ENCODE peak calls at places on chromosomes 1 and 21, in four cellular contexts. F, S, T and U are unnamed samples.

GRCh38 chr1:155226910-155227260 is 18.4 kb downstream of the MTX1 start:
- DNase-seq in F (peak; percentile 60), S (peak; percentile 54), T (peak; percentile 38), U (peak; percentile 52)

GRCh38 chr1:12715896-12716437 is at the start of gene AADACL3:
- DNase-seq in F (no peak), S (no peak), T (no peak), U (no peak)

GRCh38 chr1:43908858-43909257 is 24.7 kb upstream of the ARTN start:
- DNase-seq in F (no peak), S (no peak), T (no peak), U (no peak)

GRCh38 chr1:41955461-41956159 is 36.9 kb upstream of the HIVEP3 start:
- DNase-seq in F (no peak), S (no peak), T (no peak), U (peak; percentile 25)

GRCh38 chr1:156821801-156822200 is 5.2 kb upstream of the SH2D2A start:
- DNase-seq in F (no peak), S (no peak), T (no peak), U (no peak)

GRCh38 chr1:29974345-29974744 is 738.0 kb downstream of the PTPRU start:
- DNase-seq in F (no peak), S (no peak), T (peak; percentile 4), U (peak; percentile 44)

GRCh38 chr1:206736878-206737728 is 33.5 kb upstream of the IL19 start:
- DNase-seq in F (no peak), S (no peak), T (no peak), U (no peak)

GRCh38 chr1:27153549-27153886 is 1.4 kb downstream of the SLC9A1 start:
- DNase-seq in F (no peak), S (no peak), T (no peak), U (no peak)

GRCh38 chr1:30886710-30887428 is 21.7 kb downstream of the SDC3 start:
- DNase-seq in F (no peak), S (no peak), T (no peak), U (no peak)

GRCh38 chr21:36989699-36990507 is 16.6 kb upstream of the RIPPLY3 start:
- DNase-seq in F (peak; percentile 92), S (peak; percentile 99), T (peak; percentile 80), U (peak; percentile 91)

GRCh38 chr1:40774266-40774998 is 9.2 kb upstream of the KCNQ4 start:
- DNase-seq in F (peak; percentile 86), S (peak; percentile 85), T (peak; percentile 36), U (peak; percentile 48)

GRCh38 chr1:112714313-112715263 is 544 bp downstream of the PPM1J start:
- DNase-seq in F (no peak), S (peak; percentile 45), T (no peak), U (no peak)

GRCh38 chr1:85849660-85850059 is 141.4 kb upstream of the ZNHIT6 start:
- DNase-seq in F (no peak), S (no peak), T (no peak), U (no peak)

GRCh38 chr1:85847356-85847755 is 139.1 kb upstream of the ZNHIT6 start:
- DNase-seq in F (no peak), S (no peak), T (no peak), U (no peak)

GRCh38 chr1:85846706-85847105 is 138.5 kb upstream of the ZNHIT6 start:
- DNase-seq in F (no peak), S (no peak), T (no peak), U (no peak)

DNA sequence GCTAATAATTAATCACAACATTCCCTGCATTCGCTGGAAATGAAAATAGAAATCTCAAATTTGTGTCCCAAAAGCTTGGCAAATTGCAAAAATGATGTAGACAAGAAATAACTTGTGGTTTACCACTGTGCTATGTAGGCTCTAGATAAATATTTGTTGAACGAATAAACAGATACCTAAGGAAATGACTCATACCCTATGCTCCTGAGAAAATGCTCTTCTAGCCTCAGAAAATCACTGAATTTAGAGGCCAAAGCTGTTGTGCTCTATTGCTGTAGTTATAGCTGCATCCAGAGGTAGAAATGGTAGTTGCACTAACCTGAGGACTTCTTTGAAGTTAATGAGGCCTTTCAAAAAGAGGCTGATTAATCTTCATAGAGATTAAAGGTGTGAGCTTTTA is 142.0 kb upstream of the ZNHIT6 start:
- DNase-seq in F (no peak), S (no peak), T (peak; percentile 1), U (peak; percentile 51)
- TF ChIP-seq NR3C1 in F (no peak), S (no peak), T (no peak), U (no peak)

GRCh38 chr1:18452550-18452949 is 28.2 kb upstream of the KLHDC7A start:
- DNase-seq in F (no peak), S (peak; percentile 92), T (peak; percentile 13), U (peak; percentile 13)
- TF ChIP-seq NR3C1 in F (no peak), S (no peak), T (no peak), U (no peak)

GRCh38 chr1:54016343-54017282 is 1.4 kb downstream of the LDLRAD1 start:
- DNase-seq in F (no peak), S (no peak), T (peak; percentile 96), U (peak; percentile 70)
- TF ChIP-seq NR3C1 in F (no peak), S (no peak), T (no peak), U (no peak)

GRCh38 chr1:174768949-174769348 is 230.8 kb upstream of the CACYBP start:
- DNase-seq in F (no peak), S (no peak), T (no peak), U (no peak)
- TF ChIP-seq NR3C1 in F (no peak), S (no peak), T (no peak), U (no peak)

GRCh38 chr1:109547412-109548320 is 749 bp upstream of the GNAI3 start:
- DNase-seq in F (no peak), S (no peak), T (no peak), U (no peak)
- TF ChIP-seq NR3C1 in F (no peak), S (no peak), T (no peak), U (no peak)

DNA sequence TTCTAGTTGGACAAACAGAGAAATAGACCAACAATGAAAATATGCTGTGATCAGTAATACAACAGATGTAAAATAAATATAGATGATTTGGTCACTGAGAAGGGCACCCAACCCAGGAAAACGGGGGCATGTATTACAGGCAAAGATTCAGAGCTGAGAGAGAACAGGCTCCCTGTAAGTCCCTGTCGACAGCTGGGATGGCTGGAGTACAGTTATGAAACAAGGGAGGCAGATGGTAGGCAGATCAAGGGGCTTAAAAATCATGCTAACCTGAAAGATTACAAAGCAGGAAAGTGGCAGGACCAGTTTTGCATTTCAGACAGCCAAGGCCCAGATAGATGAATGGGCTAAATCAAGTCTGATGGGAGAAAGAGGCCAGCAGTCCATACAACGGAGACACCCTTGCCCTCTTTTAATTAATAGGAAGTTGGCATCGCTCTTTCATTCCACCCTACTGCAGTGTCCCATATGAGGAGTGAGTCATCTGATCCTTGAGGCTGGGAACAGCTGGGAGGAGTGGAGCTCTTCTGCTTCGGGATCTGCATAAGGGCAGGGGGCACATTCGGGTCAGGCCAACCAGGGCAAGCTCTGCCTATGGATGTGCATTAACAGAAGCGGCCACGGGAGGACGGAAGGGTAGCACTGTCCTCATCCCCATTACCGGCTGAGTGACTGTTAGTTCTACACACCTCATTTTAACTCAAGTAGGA is 171.1 kb downstream of the DAB1 start:
- DNase-seq in F (peak; percentile 47), S (no peak), T (no peak), U (no peak)
- TF ChIP-seq NR3C1 in F (no peak), S (no peak), T (no peak), U (no peak)

GRCh38 chr1:50275564-50275963 is 147.7 kb downstream of the DMRTA2 start:
- DNase-seq in F (peak; percentile 36), S (no peak), T (no peak), U (no peak)
- TF ChIP-seq NR3C1 in F (no peak), S (no peak), T (no peak), U (no peak)